ENCODE peak calls at places on chromosomes 1 and 21, in seven cellular contexts. C is left cardiac atrium; F is endothelial cell; K is HuH-7; Q is stimulated activated CD8-positive, alpha-beta memory T cell treated with anti-CD3 and anti-CD28 coated beads, Interleukin-4, amount 100 ng/mL, for 4 hours; B is CD4-positive, alpha-beta T cell; Z is IMR-90. O is an unnamed sample.

GRCh38 chr1:235943581-235944114 is 76.9 kb upstream of the LYST start:
- DNase-seq in Z (peak; percentile 100), K (no peak), C (no peak), B (no peak), F (no peak), Q (no peak), O (no peak)

GRCh38 chr1:46263146-46263545 is 15.6 kb downstream of the RAD54L start:
- DNase-seq in C (no peak), B (no peak), K (no peak), Z (no peak), F (no peak), Q (no peak), O (no peak)

GRCh38 chr1:229848762-229849677 is 218.0 kb upstream of the GALNT2 start:
- DNase-seq in K (peak; percentile 66), C (no peak), Q (no peak), B (no peak), F (peak; percentile 31), Z (peak; percentile 26), O (no peak)

GRCh38 chr1:114033961-114034360 is 54.7 kb downstream of the OLFML3 start:
- DNase-seq in C (no peak), F (no peak), K (no peak), Z (no peak), B (no peak), Q (no peak), O (no peak)

GRCh38 chr21:37712204-37712934 is 203.9 kb downstream of the KCNJ6 start:
- DNase-seq in Q (no peak), Z (peak; percentile 73), F (peak; percentile 81), B (no peak), C (peak; percentile 77), K (peak; percentile 35), O (peak; percentile 59)

GRCh38 chr1:5975133-5975880 is 16.9 kb downstream of the NPHP4 start:
- DNase-seq in Q (no peak), C (no peak), F (peak; percentile 63), Z (peak; percentile 64), K (peak; percentile 69), B (no peak), O (no peak)

GRCh38 chr1:17514776-17515175 is 24.7 kb upstream of the ARHGEF10L start:
- DNase-seq in Z (no peak), Q (no peak), K (no peak), F (no peak), B (no peak), C (no peak), O (no peak)

GRCh38 chr1:78619803-78620579 is at the start of gene IFI44L:
- DNase-seq in Q (peak; percentile 42), Z (peak; percentile 59), B (peak; percentile 42), C (peak; percentile 27), K (no peak), F (no peak), O (peak; percentile 18)

GRCh38 chr21:39386194-39386593 is 37.3 kb upstream of the HMGN1 start:
- DNase-seq in F (no peak), K (no peak), Z (no peak), B (no peak), C (peak; percentile 27), Q (no peak), O (peak; percentile 31)

GRCh38 chr1:84506729-84507453 is 510 bp upstream of the GNG5 start:
- DNase-seq in C (no peak), Z (no peak), K (no peak), F (no peak), Q (no peak), B (no peak), O (no peak)

GRCh38 chr1:33248244-33248643 is 8.0 kb upstream of the ZNF362 start:
- DNase-seq in Q (no peak), Z (no peak), K (no peak), F (no peak), C (no peak), B (no peak), O (no peak)

GRCh38 chr1:95080446-95080845 is 7.7 kb upstream of the ALG14 start:
- DNase-seq in Z (no peak), C (no peak), F (no peak), K (no peak), B (no peak), Q (no peak), O (no peak)

GRCh38 chr1:152162826-152163463 is 3.9 kb upstream of the RPTN start:
- DNase-seq in B (no peak), F (no peak), Q (no peak), Z (peak; percentile 62), K (no peak), C (no peak), O (no peak)

GRCh38 chr1:228345201-228345930 is 61.3 kb downstream of the TRIM11 start:
- DNase-seq in K (no peak), B (no peak), Q (no peak), F (no peak), C (peak; percentile 14), Z (no peak), O (peak; percentile 9)

GRCh38 chr21:34935452-34935851 is 113.7 kb downstream of the RUNX1 start:
- DNase-seq in Z (no peak), F (no peak), K (no peak), B (no peak), C (no peak), Q (no peak), O (no peak)

GRCh38 chr1:107135466-107135865 is 5.4 kb upstream of the NTNG1 start:
- DNase-seq in Z (peak; percentile 36), B (no peak), C (no peak), K (no peak), F (peak; percentile 68), Q (no peak), O (no peak)

GRCh38 chr1:108896160-108897150 is 19.7 kb downstream of the GPSM2 start:
- DNase-seq in C (no peak), Q (no peak), Z (peak; percentile 66), B (no peak), K (no peak), F (no peak), O (no peak)

O was measured in heart right ventricle.